ENCODE peak calls at places on chromosomes 13 and 19, in six cellular contexts. D is heart left ventricle, R is body of pancreas, Y is IMR-90, U is K562, L is thyroid gland. O is an unnamed sample.

GRCh38 chr19:45296365-45296764 is 26.3 kb downstream of the CKM start:
- DNase-seq in D (no peak), R (no peak), Y (no peak), U (no peak), L (no peak), O (no peak)

GRCh38 chr19:9251236-9251635 is 506 bp downstream of the OR7E24 start:
- DNase-seq in D (no peak), R (no peak), Y (no peak), U (no peak), L (no peak), O (no peak)

GRCh38 chr19:588758-589692 is 656 bp upstream of the HCN2 start:
- DNase-seq in D (no peak), R (no peak), Y (no peak), U (no peak), L (no peak), O (no peak)

GRCh38 chr13:96834626-96835025 is 159.7 kb downstream of the OXGR1 start:
- DNase-seq in D (no peak), R (no peak), Y (no peak), U (no peak), L (no peak), O (no peak)

GRCh38 chr13:112722433-112723250 is 32.8 kb downstream of the ATP11A start:
- DNase-seq in D (peak; percentile 80), R (peak; percentile 75), Y (peak; percentile 98), U (peak; percentile 46), L (peak; percentile 69), O (no peak)

GRCh38 chr19:50301607-50301971 is 27.6 kb downstream of the KCNC3 start:
- DNase-seq in D (no peak), R (no peak), Y (no peak), U (no peak), L (no peak), O (no peak)

GRCh38 chr13:45228002-45228401 is 27.2 kb upstream of the KCTD4 start:
- DNase-seq in D (no peak), R (no peak), Y (no peak), U (no peak), L (no peak), O (no peak)

GRCh38 chr19:2345794-2346663 is 14.0 kb upstream of the TMPRSS9 start:
- DNase-seq in D (no peak), R (no peak), Y (no peak), U (peak; percentile 91), L (peak; percentile 21), O (no peak)

GRCh38 chr13:110476220-110476617 is 85.3 kb downstream of the RAB20 start:
- DNase-seq in D (no peak), R (no peak), Y (no peak), U (no peak), L (no peak), O (no peak)

GRCh38 chr19:2154587-2155075 is 3.3 kb upstream of the AP3D1 start:
- DNase-seq in D (no peak), R (no peak), Y (peak; percentile 46), U (no peak), L (no peak), O (no peak)

GRCh38 chr13:59914556-59914955 is 249.2 kb downstream of the DIAPH3 start:
- DNase-seq in D (no peak), R (no peak), Y (peak; percentile 68), U (no peak), L (no peak), O (no peak)

GRCh38 chr19:38551450-38551813 is 66.3 kb downstream of the MAP4K1 start:
- DNase-seq in D (no peak), R (no peak), Y (no peak), U (peak; percentile 30), L (no peak), O (no peak)

GRCh38 chr13:54366728-54367127 is 1338.1 kb downstream of the OLFM4 start:
- DNase-seq in D (no peak), R (no peak), Y (no peak), U (no peak), L (no peak), O (no peak)

GRCh38 chr19:46719629-46720515 is 3.0 kb upstream of the PRKD2 start:
- DNase-seq in D (no peak), R (no peak), Y (no peak), U (no peak), L (no peak), O (no peak)
- H3K4me3 ChIP-seq in D (no peak overlapping the region), R (no peak overlapping the region), Y (no peak overlapping the region), U (no peak overlapping the region), L (no peak overlapping the region), O (no peak overlapping the region)

GRCh38 chr19:40270362-40271089 is 14.6 kb downstream of the AKT2 start:
- DNase-seq in D (no peak), R (no peak), Y (no peak), U (peak; percentile 57), L (no peak), O (no peak)

GRCh38 chr19:40267601-40267997 is 17.5 kb downstream of the AKT2 start:
- DNase-seq in D (no peak), R (no peak), Y (no peak), U (no peak), L (no peak), O (no peak)

GRCh38 chr19:40271706-40272105 is 13.4 kb downstream of the AKT2 start:
- DNase-seq in D (peak; percentile 3), R (no peak), Y (no peak), U (no peak), L (no peak), O (no peak)

GRCh38 chr19:40266912-40267600 is 18.1 kb downstream of the AKT2 start:
- DNase-seq in D (no peak), R (no peak), Y (no peak), U (no peak), L (peak; percentile 92), O (no peak)

DNA sequence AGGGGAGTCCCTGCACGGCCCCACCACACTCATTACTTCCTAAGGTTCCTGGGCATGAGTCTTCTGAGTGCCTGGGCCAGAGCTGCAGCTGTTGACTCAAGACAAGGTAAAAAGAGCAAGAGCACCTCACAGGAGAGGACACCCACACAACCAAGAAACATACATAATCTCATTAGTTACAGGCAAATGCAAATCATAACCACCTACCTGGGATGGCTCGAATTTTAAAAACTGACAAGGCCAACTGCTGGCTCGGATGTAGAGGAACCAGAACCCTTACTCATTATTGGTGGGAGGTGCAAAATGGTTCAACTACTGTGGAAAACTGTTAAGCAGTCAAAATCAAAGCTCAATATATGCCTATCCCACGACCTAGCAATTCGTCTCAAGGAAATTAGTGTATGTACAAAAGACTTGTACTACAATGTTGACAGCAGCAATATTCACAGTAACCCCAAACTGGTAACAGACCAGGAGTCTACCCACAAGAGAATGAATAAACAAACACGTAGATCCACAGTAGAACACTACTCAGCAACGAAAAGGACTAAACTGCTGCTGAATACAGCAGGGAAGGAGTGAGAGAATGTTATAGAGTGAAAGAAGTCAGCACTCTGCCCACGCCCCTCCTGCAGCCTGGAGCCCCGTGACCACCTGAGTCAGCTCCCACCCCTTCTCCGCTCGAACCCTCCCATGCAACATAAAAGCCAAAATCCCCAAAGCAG is 15.8 kb downstream of the AKT2 start:
- DNase-seq in D (no peak), R (no peak), Y (no peak), U (no peak), L (no peak), O (no peak)
- TF ChIP-seq POLR2A in D (no peak), R (no peak), Y (no peak), U (no peak), L (no peak), O (no peak)

GRCh38 chr19:13986348-13986904 is 19.7 kb downstream of the RFX1 start:
- DNase-seq in D (peak; percentile 91), R (peak; percentile 48), Y (peak; percentile 72), U (no peak), L (peak; percentile 76), O (peak; percentile 86)

GRCh38 chr19:13985771-13986347 is 20.3 kb downstream of the RFX1 start:
- DNase-seq in D (no peak), R (no peak), Y (no peak), U (no peak), L (no peak), O (no peak)

GRCh38 chr19:13984875-13985741 is 21.0 kb downstream of the RFX1 start:
- DNase-seq in D (no peak), R (no peak), Y (no peak), U (no peak), L (peak; percentile 78), O (no peak)

GRCh38 chr19:13990085-13990484 is 16.0 kb downstream of the RFX1 start:
- DNase-seq in D (no peak), R (no peak), Y (no peak), U (no peak), L (no peak), O (no peak)

DNA sequence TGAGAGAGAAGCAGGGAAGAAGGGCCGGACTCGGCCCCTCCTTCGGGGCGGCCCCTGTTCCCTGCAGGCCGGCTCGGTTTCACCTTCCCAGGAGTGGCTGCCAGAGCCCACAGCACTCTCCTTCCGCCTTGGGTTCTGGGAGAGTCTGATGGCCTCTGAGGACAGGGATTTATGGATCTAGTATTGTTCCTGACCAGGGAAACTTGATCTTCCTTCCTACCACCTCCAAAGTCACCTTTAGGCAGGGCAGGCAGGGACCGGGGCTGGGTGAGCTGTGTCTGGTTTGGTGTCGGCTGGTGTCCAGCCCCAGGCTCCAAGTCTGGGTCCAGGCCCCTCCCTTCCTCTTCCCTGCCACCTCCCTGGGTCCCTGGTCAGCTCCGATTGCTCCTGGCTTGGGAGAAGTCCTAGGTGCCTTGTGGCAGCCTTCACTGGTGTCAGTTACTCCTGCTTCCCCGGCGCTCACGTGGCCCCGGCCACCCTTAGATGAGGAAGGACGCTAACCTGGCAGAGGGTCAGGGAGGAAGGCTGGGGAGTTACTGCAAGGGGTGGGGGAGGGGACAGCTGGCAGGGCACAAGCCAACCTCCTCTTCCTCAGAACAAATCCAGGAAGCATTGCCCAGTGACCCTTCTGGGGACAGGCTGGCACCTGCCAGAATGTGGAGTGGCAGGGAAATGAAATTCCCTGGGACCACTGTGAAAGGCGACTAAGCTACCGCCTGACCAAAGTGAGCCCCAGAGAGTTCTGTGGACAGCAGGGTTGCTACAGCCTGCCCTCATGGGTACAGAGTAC is 18.8 kb downstream of the RFX1 start:
- DNase-seq in D (peak; percentile 83), R (no peak), Y (no peak), U (no peak), L (peak; percentile 76), O (no peak)
- H3K4me3 ChIP-seq in D (no peak overlapping the region), R (no peak overlapping the region), Y (no peak overlapping the region), U (no peak overlapping the region), L (no peak overlapping the region), O (no peak overlapping the region)

GRCh38 chr13:49630580-49630979 is 2.3 kb downstream of the ARL11 start:
- DNase-seq in D (no peak), R (no peak), Y (no peak), U (no peak), L (no peak), O (no peak)

GRCh38 chr13:49629196-49629938 is 1.1 kb downstream of the ARL11 start:
- DNase-seq in D (no peak), R (no peak), Y (no peak), U (no peak), L (no peak), O (no peak)

GRCh38 chr13:49627831-49628652 is at the start of gene ARL11:
- DNase-seq in D (peak; percentile 74), R (no peak), Y (no peak), U (peak; percentile 47), L (peak; percentile 44), O (peak; percentile 54)

GRCh38 chr13:49632156-49632555 is 3.8 kb downstream of the ARL11 start:
- DNase-seq in D (no peak), R (no peak), Y (no peak), U (no peak), L (no peak), O (no peak)

DNA sequence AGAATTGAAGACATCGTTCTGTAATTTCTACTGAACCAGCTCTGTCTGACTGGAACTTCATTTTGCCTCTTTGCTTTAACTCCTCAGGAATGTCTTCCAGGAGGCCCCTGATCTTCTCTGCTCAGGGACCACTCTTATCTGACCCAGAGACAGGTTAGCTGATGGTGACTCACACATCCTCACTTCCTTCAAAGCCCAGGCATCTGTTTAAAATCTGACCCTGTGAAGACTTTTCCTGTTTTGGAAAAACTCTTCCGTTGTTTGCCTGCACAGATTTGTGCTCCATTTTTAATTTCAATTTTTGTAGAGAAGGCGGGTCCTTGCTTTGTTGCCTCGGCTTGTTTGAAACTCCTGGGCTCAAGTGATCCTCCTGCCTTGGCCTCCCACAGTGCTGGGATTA is 1.6 kb downstream of the ARL11 start:
- DNase-seq in D (no peak), R (no peak), Y (peak; percentile 25), U (no peak), L (no peak), O (no peak)
- TF ChIP-seq POLR2A in D (no peak), R (no peak), Y (no peak), U (no peak), L (no peak), O (no peak)